ENCODE peak calls at places on chromosomes 16 and 17, in eight cellular contexts. One of them, this sample, is unnamed.

GRCh38 chr17:79792371-79792871 is 4.5 kb downstream of the CBX8 start:
- DNase-seq in Caco-2: no peak
- DNase-seq in activated T-cell treated with anti-CD3 and anti-CD28 coated beads for 1 hour: no peak
- DNase-seq in DMS153: no peak
- DNase-seq in neural crest cell: no peak
- DNase-seq in T-helper 1 cell: no peak
- DNase-seq in AG08395: no peak
- DNase-seq in NCI-H2081: no peak
- DNase-seq in this sample: no peak

GRCh38 chr17:57391076-57391825 is 134.9 kb downstream of the MSI2 start:
- DNase-seq in Caco-2: no peak
- DNase-seq in activated T-cell treated with anti-CD3 and anti-CD28 coated beads for 1 hour: no peak
- DNase-seq in DMS153: no peak
- DNase-seq in neural crest cell: no peak
- DNase-seq in T-helper 1 cell: no peak
- DNase-seq in AG08395: no peak
- DNase-seq in NCI-H2081: no peak
- DNase-seq in this sample: peak

GRCh38 chr16:12661656-12662172 is 142.0 kb downstream of the CPPED1 start:
- DNase-seq in Caco-2: peak
- DNase-seq in activated T-cell treated with anti-CD3 and anti-CD28 coated beads for 1 hour: no peak
- DNase-seq in DMS153: no peak
- DNase-seq in neural crest cell: peak
- DNase-seq in T-helper 1 cell: no peak
- DNase-seq in AG08395: peak
- DNase-seq in NCI-H2081: no peak
- DNase-seq in this sample: no peak

GRCh38 chr16:54177857-54178490 is 108.6 kb downstream of the IRX3 start:
- DNase-seq in Caco-2: no peak
- DNase-seq in activated T-cell treated with anti-CD3 and anti-CD28 coated beads for 1 hour: no peak
- DNase-seq in DMS153: no peak
- DNase-seq in neural crest cell: no peak
- DNase-seq in T-helper 1 cell: no peak
- DNase-seq in AG08395: no peak
- DNase-seq in NCI-H2081: no peak
- DNase-seq in this sample: no peak

GRCh38 chr17:44738214-44738906 is 20.4 kb upstream of the ADAM11 start:
- DNase-seq in Caco-2: no peak
- DNase-seq in activated T-cell treated with anti-CD3 and anti-CD28 coated beads for 1 hour: no peak
- DNase-seq in DMS153: no peak
- DNase-seq in neural crest cell: no peak
- DNase-seq in T-helper 1 cell: no peak
- DNase-seq in AG08395: peak
- DNase-seq in NCI-H2081: no peak
- DNase-seq in this sample: no peak

GRCh38 chr17:49375544-49375943 is 13.5 kb upstream of the ZNF652 start:
- DNase-seq in Caco-2: peak
- DNase-seq in activated T-cell treated with anti-CD3 and anti-CD28 coated beads for 1 hour: no peak
- DNase-seq in DMS153: no peak
- DNase-seq in neural crest cell: no peak
- DNase-seq in T-helper 1 cell: no peak
- DNase-seq in AG08395: no peak
- DNase-seq in NCI-H2081: no peak
- DNase-seq in this sample: no peak

GRCh38 chr17:38789185-38789584 is 10.2 kb downstream of the PIP4K2B start:
- DNase-seq in Caco-2: no peak
- DNase-seq in activated T-cell treated with anti-CD3 and anti-CD28 coated beads for 1 hour: no peak
- DNase-seq in DMS153: no peak
- DNase-seq in neural crest cell: no peak
- DNase-seq in T-helper 1 cell: no peak
- DNase-seq in AG08395: peak
- DNase-seq in NCI-H2081: no peak
- DNase-seq in this sample: no peak

GRCh38 chr16:68343137-68343536 is 32.3 kb downstream of the PRMT7 start:
- DNase-seq in Caco-2: no peak
- DNase-seq in activated T-cell treated with anti-CD3 and anti-CD28 coated beads for 1 hour: no peak
- DNase-seq in DMS153: no peak
- DNase-seq in neural crest cell: no peak
- DNase-seq in T-helper 1 cell: no peak
- DNase-seq in AG08395: no peak
- DNase-seq in NCI-H2081: no peak
- DNase-seq in this sample: no peak

GRCh38 chr16:87970206-87970605 is 19.0 kb downstream of the BANP start:
- DNase-seq in Caco-2: no peak
- DNase-seq in activated T-cell treated with anti-CD3 and anti-CD28 coated beads for 1 hour: no peak
- DNase-seq in DMS153: no peak
- DNase-seq in neural crest cell: no peak
- DNase-seq in T-helper 1 cell: no peak
- DNase-seq in AG08395: peak
- DNase-seq in NCI-H2081: no peak
- DNase-seq in this sample: no peak

GRCh38 chr17:77382966-77383612 is 242.3 kb downstream of the SEC14L1 start:
- DNase-seq in Caco-2: no peak
- DNase-seq in activated T-cell treated with anti-CD3 and anti-CD28 coated beads for 1 hour: no peak
- DNase-seq in DMS153: no peak
- DNase-seq in neural crest cell: no peak
- DNase-seq in T-helper 1 cell: no peak
- DNase-seq in AG08395: peak
- DNase-seq in NCI-H2081: no peak
- DNase-seq in this sample: no peak

GRCh38 chr17:27478901-27479531 is 22.8 kb downstream of the KSR1 start:
- DNase-seq in Caco-2: no peak
- DNase-seq in activated T-cell treated with anti-CD3 and anti-CD28 coated beads for 1 hour: no peak
- DNase-seq in DMS153: no peak
- DNase-seq in neural crest cell: no peak
- DNase-seq in T-helper 1 cell: no peak
- DNase-seq in AG08395: no peak
- DNase-seq in NCI-H2081: no peak
- DNase-seq in this sample: no peak

GRCh38 chr16:88774544-88775393 is 10.3 kb downstream of the PIEZO1 start:
- DNase-seq in Caco-2: no peak
- DNase-seq in activated T-cell treated with anti-CD3 and anti-CD28 coated beads for 1 hour: no peak
- DNase-seq in DMS153: no peak
- DNase-seq in neural crest cell: no peak
- DNase-seq in T-helper 1 cell: no peak
- DNase-seq in AG08395: no peak
- DNase-seq in NCI-H2081: no peak
- DNase-seq in this sample: no peak

GRCh38 chr16:2970563-2970962 is 1.4 kb downstream of the PAQR4 start:
- DNase-seq in Caco-2: peak
- DNase-seq in activated T-cell treated with anti-CD3 and anti-CD28 coated beads for 1 hour: no peak
- DNase-seq in DMS153: no peak
- DNase-seq in neural crest cell: no peak
- DNase-seq in T-helper 1 cell: no peak
- DNase-seq in AG08395: no peak
- DNase-seq in NCI-H2081: no peak
- DNase-seq in this sample: no peak

GRCh38 chr16:4415538-4416199 is 727 bp downstream of the CORO7 start:
- DNase-seq in Caco-2: no peak
- DNase-seq in activated T-cell treated with anti-CD3 and anti-CD28 coated beads for 1 hour: peak
- DNase-seq in DMS153: no peak
- DNase-seq in neural crest cell: no peak
- DNase-seq in T-helper 1 cell: peak
- DNase-seq in AG08395: no peak
- DNase-seq in NCI-H2081: peak
- DNase-seq in this sample: no peak

GRCh38 chr16:70482624-70483023 is 28.2 kb downstream of the FCSK start:
- DNase-seq in Caco-2: no peak
- DNase-seq in activated T-cell treated with anti-CD3 and anti-CD28 coated beads for 1 hour: no peak
- DNase-seq in DMS153: no peak
- DNase-seq in neural crest cell: no peak
- DNase-seq in T-helper 1 cell: no peak
- DNase-seq in AG08395: no peak
- DNase-seq in NCI-H2081: no peak
- DNase-seq in this sample: no peak

GRCh38 chr16:75482434-75483205 is 12.6 kb downstream of the CHST6 start:
- DNase-seq in Caco-2: no peak
- DNase-seq in activated T-cell treated with anti-CD3 and anti-CD28 coated beads for 1 hour: no peak
- DNase-seq in DMS153: no peak
- DNase-seq in neural crest cell: no peak
- DNase-seq in T-helper 1 cell: no peak
- DNase-seq in AG08395: no peak
- DNase-seq in NCI-H2081: no peak
- DNase-seq in this sample: no peak

GRCh38 chr16:84898447-84898846 is 78.7 kb downstream of the CRISPLD2 start:
- DNase-seq in Caco-2: no peak
- DNase-seq in activated T-cell treated with anti-CD3 and anti-CD28 coated beads for 1 hour: no peak
- DNase-seq in DMS153: no peak
- DNase-seq in neural crest cell: no peak
- DNase-seq in T-helper 1 cell: no peak
- DNase-seq in AG08395: no peak
- DNase-seq in NCI-H2081: no peak
- DNase-seq in this sample: no peak

GRCh38 chr17:1208966-1209365 is 29.2 kb upstream of the ABR start:
- DNase-seq in Caco-2: no peak
- DNase-seq in activated T-cell treated with anti-CD3 and anti-CD28 coated beads for 1 hour: no peak
- DNase-seq in DMS153: no peak
- DNase-seq in neural crest cell: no peak
- DNase-seq in T-helper 1 cell: no peak
- DNase-seq in AG08395: no peak
- DNase-seq in NCI-H2081: no peak
- DNase-seq in this sample: no peak

GRCh38 chr16:23274968-23275367 is 27.1 kb upstream of the SCNN1B start:
- DNase-seq in Caco-2: no peak
- DNase-seq in activated T-cell treated with anti-CD3 and anti-CD28 coated beads for 1 hour: no peak
- DNase-seq in DMS153: no peak
- DNase-seq in neural crest cell: no peak
- DNase-seq in T-helper 1 cell: no peak
- DNase-seq in AG08395: no peak
- DNase-seq in NCI-H2081: peak
- DNase-seq in this sample: peak

GRCh38 chr16:79163666-79164377 is 436.7 kb downstream of the MAF start:
- DNase-seq in Caco-2: no peak
- DNase-seq in activated T-cell treated with anti-CD3 and anti-CD28 coated beads for 1 hour: no peak
- DNase-seq in DMS153: peak
- DNase-seq in neural crest cell: no peak
- DNase-seq in T-helper 1 cell: no peak
- DNase-seq in AG08395: no peak
- DNase-seq in NCI-H2081: no peak
- DNase-seq in this sample: no peak

GRCh38 chr17:83189013-83189672 is 109.7 kb downstream of the METRNL start:
- DNase-seq in Caco-2: no peak
- DNase-seq in activated T-cell treated with anti-CD3 and anti-CD28 coated beads for 1 hour: no peak
- DNase-seq in DMS153: no peak
- DNase-seq in neural crest cell: no peak
- DNase-seq in T-helper 1 cell: no peak
- DNase-seq in AG08395: no peak
- DNase-seq in NCI-H2081: no peak
- DNase-seq in this sample: no peak

GRCh38 chr17:40418428-40418706 is 671 bp upstream of the TOP2A start:
- DNase-seq in Caco-2: no peak
- DNase-seq in activated T-cell treated with anti-CD3 and anti-CD28 coated beads for 1 hour: no peak
- DNase-seq in DMS153: no peak
- DNase-seq in neural crest cell: no peak
- DNase-seq in T-helper 1 cell: no peak
- DNase-seq in AG08395: no peak
- DNase-seq in NCI-H2081: no peak
- DNase-seq in this sample: no peak

GRCh38 chr17:57976594-57976993 is 11.5 kb downstream of the VEZF1 start:
- DNase-seq in Caco-2: no peak
- DNase-seq in activated T-cell treated with anti-CD3 and anti-CD28 coated beads for 1 hour: no peak
- DNase-seq in DMS153: no peak
- DNase-seq in neural crest cell: no peak
- DNase-seq in T-helper 1 cell: no peak
- DNase-seq in AG08395: no peak
- DNase-seq in NCI-H2081: no peak
- DNase-seq in this sample: no peak

GRCh38 chr17:78806451-78806850 is 24.4 kb upstream of the CYTH1 start:
- DNase-seq in Caco-2: no peak
- DNase-seq in activated T-cell treated with anti-CD3 and anti-CD28 coated beads for 1 hour: no peak
- DNase-seq in DMS153: no peak
- DNase-seq in neural crest cell: no peak
- DNase-seq in T-helper 1 cell: peak
- DNase-seq in AG08395: no peak
- DNase-seq in NCI-H2081: no peak
- DNase-seq in this sample: no peak

GRCh38 chr17:81400154-81400938 is 5.1 kb downstream of the BAHCC1 start:
- DNase-seq in Caco-2: no peak
- DNase-seq in activated T-cell treated with anti-CD3 and anti-CD28 coated beads for 1 hour: no peak
- DNase-seq in DMS153: no peak
- DNase-seq in neural crest cell: peak
- DNase-seq in T-helper 1 cell: no peak
- DNase-seq in AG08395: no peak
- DNase-seq in NCI-H2081: no peak
- DNase-seq in this sample: no peak

GRCh38 chr16:23651943-23652468 is 10.7 kb downstream of the DCTN5 start:
- DNase-seq in Caco-2: no peak
- DNase-seq in activated T-cell treated with anti-CD3 and anti-CD28 coated beads for 1 hour: no peak
- DNase-seq in DMS153: no peak
- DNase-seq in neural crest cell: no peak
- DNase-seq in T-helper 1 cell: no peak
- DNase-seq in AG08395: no peak
- DNase-seq in NCI-H2081: no peak
- DNase-seq in this sample: no peak

GRCh38 chr16:23435500-23435899 is 17.5 kb downstream of the COG7 start:
- DNase-seq in Caco-2: peak
- DNase-seq in activated T-cell treated with anti-CD3 and anti-CD28 coated beads for 1 hour: peak
- DNase-seq in DMS153: no peak
- DNase-seq in neural crest cell: peak
- DNase-seq in T-helper 1 cell: peak
- DNase-seq in AG08395: peak
- DNase-seq in NCI-H2081: peak
- DNase-seq in this sample: peak

GRCh38 chr16:79897444-79898146 is 297.1 kb upstream of the MAF start:
- DNase-seq in Caco-2: peak
- DNase-seq in activated T-cell treated with anti-CD3 and anti-CD28 coated beads for 1 hour: no peak
- DNase-seq in DMS153: no peak
- DNase-seq in neural crest cell: no peak
- DNase-seq in T-helper 1 cell: no peak
- DNase-seq in AG08395: no peak
- DNase-seq in NCI-H2081: no peak
- DNase-seq in this sample: no peak

GRCh38 chr17:48055531-48056245 is 7.5 kb downstream of the NFE2L1 start:
- DNase-seq in Caco-2: peak
- DNase-seq in activated T-cell treated with anti-CD3 and anti-CD28 coated beads for 1 hour: no peak
- DNase-seq in DMS153: no peak
- DNase-seq in neural crest cell: no peak
- DNase-seq in T-helper 1 cell: no peak
- DNase-seq in AG08395: no peak
- DNase-seq in NCI-H2081: no peak
- DNase-seq in this sample: no peak

GRCh38 chr16:65125322-65125721 is 3.5 kb upstream of the CDH11 start:
- DNase-seq in Caco-2: no peak
- DNase-seq in activated T-cell treated with anti-CD3 and anti-CD28 coated beads for 1 hour: no peak
- DNase-seq in DMS153: no peak
- DNase-seq in neural crest cell: no peak
- DNase-seq in T-helper 1 cell: no peak
- DNase-seq in AG08395: no peak
- DNase-seq in NCI-H2081: no peak
- DNase-seq in this sample: no peak

GRCh38 chr17:21019976-21020575 is 22.7 kb downstream of the USP22 start:
- DNase-seq in Caco-2: no peak
- DNase-seq in activated T-cell treated with anti-CD3 and anti-CD28 coated beads for 1 hour: peak
- DNase-seq in DMS153: no peak
- DNase-seq in neural crest cell: no peak
- DNase-seq in T-helper 1 cell: no peak
- DNase-seq in AG08395: peak
- DNase-seq in NCI-H2081: peak
- DNase-seq in this sample: no peak

GRCh38 chr17:73320601-73321264 is 8.9 kb upstream of the CDC42EP4 start:
- DNase-seq in Caco-2: no peak
- DNase-seq in activated T-cell treated with anti-CD3 and anti-CD28 coated beads for 1 hour: no peak
- DNase-seq in DMS153: no peak
- DNase-seq in neural crest cell: no peak
- DNase-seq in T-helper 1 cell: no peak
- DNase-seq in AG08395: no peak
- DNase-seq in NCI-H2081: no peak
- DNase-seq in this sample: no peak

GRCh38 chr16:63241476-63241875 is 1205.2 kb upstream of the CDH8 start:
- DNase-seq in Caco-2: no peak
- DNase-seq in activated T-cell treated with anti-CD3 and anti-CD28 coated beads for 1 hour: no peak
- DNase-seq in DMS153: no peak
- DNase-seq in neural crest cell: no peak
- DNase-seq in T-helper 1 cell: no peak
- DNase-seq in AG08395: no peak
- DNase-seq in NCI-H2081: no peak
- DNase-seq in this sample: no peak

This sample was measured in NCI-H2029 treated with DMSO at 0.1 percent for 48 hours.